ENCODE peak calls at places on chromosome 6, in ten cellular contexts. J is fibroblast of pulmonary artery, G is A549, R is AG09309, N is HL-60, A is cardiac fibroblast, S is IMR-90, M is NB4, I is lower leg skin, X is astrocyte. P is an unnamed sample.
A peak's percentile ranks its signal among the peaks of the same experiment; 100 is the strongest.

GRCh38 chr6:44285552-44286284 is 15.5 kb downstream of the TMEM151B start:
- DNase-seq in J (peak; percentile 46), A (no peak), X (no peak), I (no peak), R (no peak), M (peak; percentile 50), S (peak; percentile 35), N (no peak), G (no peak), P (no peak)

GRCh38 chr6:31769684-31770371 is 7.3 kb downstream of the VWA7 start:
- DNase-seq in S (peak; percentile 31), I (peak; percentile 93), R (no peak), G (peak; percentile 81), M (peak; percentile 83), A (peak; percentile 64), X (no peak), J (peak; percentile 64), N (peak; percentile 90), P (no peak)

GRCh38 chr6:161254754-161255253 is 19.1 kb downstream of the AGPAT4 start:
- DNase-seq in X (peak; percentile 33), J (peak; percentile 56), I (no peak), G (no peak), M (no peak), R (no peak), N (no peak), A (peak; percentile 74), S (peak; percentile 56), P (no peak)

GRCh38 chr6:134041093-134041492 is 11.3 kb downstream of the SLC2A12 start:
- DNase-seq in N (no peak), J (peak; percentile 61), M (peak; percentile 37), S (peak; percentile 82), I (no peak), A (peak; percentile 56), X (peak; percentile 64), G (peak; percentile 16), R (peak; percentile 20), P (no peak)

GRCh38 chr6:33843086-33843695 is 39.4 kb upstream of the MLN start:
- DNase-seq in S (no peak), A (no peak), N (no peak), G (no peak), I (no peak), R (no peak), X (peak; percentile 12), J (peak; percentile 24), M (no peak), P (no peak)

GRCh38 chr6:165308926-165309731 is at the start of gene C6orf118:
- DNase-seq in S (peak; percentile 59), J (peak; percentile 83), M (peak; percentile 40), N (no peak), A (peak; percentile 86), R (peak; percentile 1), X (peak; percentile 65), G (peak; percentile 78), I (no peak), P (no peak)

GRCh38 chr6:158706369-158706982 is 56.6 kb downstream of the SYTL3 start:
- DNase-seq in X (peak; percentile 23), M (peak; percentile 45), N (no peak), G (peak; percentile 73), J (peak; percentile 62), S (peak; percentile 51), R (no peak), I (peak; percentile 88), A (peak; percentile 68), P (no peak)

GRCh38 chr6:129280719-129281118 is 397.8 kb downstream of the LAMA2 start:
- DNase-seq in J (no peak), M (no peak), A (no peak), G (no peak), S (no peak), N (no peak), R (no peak), X (no peak), I (no peak), P (no peak)

GRCh38 chr6:90217621-90218496 is 78.8 kb downstream of the BACH2 start:
- DNase-seq in I (no peak), J (no peak), R (no peak), A (no peak), S (no peak), G (peak; percentile 44), N (no peak), X (no peak), M (no peak), P (no peak)

GRCh38 chr6:90220273-90220672 is 76.4 kb downstream of the BACH2 start:
- DNase-seq in J (no peak), A (no peak), S (no peak), M (no peak), R (no peak), I (no peak), X (peak; percentile 65), G (no peak), N (no peak), P (no peak)

GRCh38 chr6:90221403-90221802 is 75.2 kb downstream of the BACH2 start:
- DNase-seq in S (no peak), I (peak; percentile 25), J (no peak), R (no peak), N (no peak), G (no peak), A (no peak), X (no peak), M (no peak), P (no peak)

GRCh38 chr6:90222008-90222407 is 74.6 kb downstream of the BACH2 start:
- DNase-seq in R (no peak), N (no peak), J (no peak), I (no peak), S (no peak), A (no peak), X (no peak), G (no peak), M (no peak), P (no peak)

DNA sequence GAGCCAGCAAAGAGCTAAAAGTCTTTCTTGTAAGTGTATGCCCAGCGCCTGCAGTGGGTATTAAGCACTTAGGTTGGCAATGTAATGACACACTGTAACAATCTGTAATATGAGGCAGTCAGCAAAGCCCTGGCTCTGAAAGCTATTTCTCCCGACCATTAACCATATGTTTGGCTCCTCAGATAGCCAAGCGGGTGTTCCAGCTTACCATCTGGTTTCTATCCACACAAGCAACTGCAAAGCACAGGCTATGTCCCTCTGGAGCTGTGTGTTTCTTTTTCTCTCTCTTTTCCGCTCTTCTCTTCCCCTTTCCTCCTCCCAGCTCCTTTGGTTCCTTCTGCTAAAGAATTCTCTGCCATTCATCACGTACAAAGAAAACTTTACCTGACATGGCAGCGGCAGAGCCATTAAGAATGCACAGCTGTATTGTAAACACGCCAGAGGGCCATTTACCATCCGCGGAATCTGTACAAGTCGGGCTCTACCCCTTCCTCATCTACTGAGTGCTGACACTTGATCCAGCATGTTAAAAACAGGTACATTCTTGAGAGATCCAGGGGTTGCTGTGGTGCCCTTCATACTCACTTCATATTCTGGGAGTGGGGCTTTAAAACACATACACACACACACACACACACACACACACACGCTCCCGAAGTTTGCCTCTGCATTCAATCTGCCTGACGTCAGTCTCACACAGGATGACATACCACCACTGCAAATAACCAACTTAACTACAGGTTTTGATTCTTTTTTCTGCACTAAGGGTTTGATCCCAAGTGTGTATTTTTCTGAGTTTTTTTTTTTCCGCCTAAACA is 77.3 kb downstream of the BACH2 start:
- DNase-seq in A (peak; percentile 87), N (no peak), R (peak; percentile 67), G (no peak), X (peak; percentile 96), J (peak; percentile 74), I (peak; percentile 71), M (no peak), S (peak; percentile 90), P (no peak)
- H3K4me3 ChIP-seq in A (no peak overlapping the region), N (no peak overlapping the region), R (no peak overlapping the region), G (no peak overlapping the region), X (peak overlapping the region; percentile 27), J (no peak overlapping the region), I (no peak overlapping the region), M (no peak overlapping the region), S (peak overlapping the region; percentile 11), P (no peak overlapping the region)

GRCh38 chr6:121260651-121261102 is 73.6 kb downstream of the TBC1D32 start:
- DNase-seq in R (no peak), I (no peak), M (no peak), A (peak; percentile 90), G (no peak), S (peak; percentile 35), J (peak; percentile 86), N (no peak), X (peak; percentile 60), P (no peak)

GRCh38 chr6:121263742-121264141 is 70.5 kb downstream of the TBC1D32 start:
- DNase-seq in J (no peak), N (no peak), M (no peak), R (no peak), A (no peak), I (no peak), G (no peak), X (no peak), S (no peak), P (no peak)
- TF ChIP-seq CTCF in J (no peak), N (no peak), M (no peak), R (no peak), A (no peak), I (no peak), G (no peak), X (no peak), S (no peak), P (no peak)

GRCh38 chr6:85401186-85402062 is 48.5 kb upstream of the NT5E start:
- DNase-seq in A (no peak), I (no peak), M (no peak), X (no peak), R (no peak), G (no peak), J (no peak), N (no peak), S (no peak), P (no peak)

GRCh38 chr6:85400331-85400730 is 49.6 kb upstream of the NT5E start:
- DNase-seq in G (no peak), N (no peak), R (no peak), A (no peak), J (no peak), X (no peak), I (no peak), M (no peak), S (no peak), P (no peak)

GRCh38 chr6:85403331-85404015 is 46.4 kb upstream of the NT5E start:
- DNase-seq in A (peak; percentile 92), X (peak; percentile 96), R (peak; percentile 69), N (no peak), I (no peak), M (no peak), S (peak; percentile 92), G (no peak), J (peak; percentile 93), P (no peak)

GRCh38 chr6:85402922-85403321 is 47.0 kb upstream of the NT5E start:
- DNase-seq in S (no peak), R (no peak), A (no peak), G (no peak), N (no peak), I (no peak), X (no peak), J (no peak), M (no peak), P (no peak)

GRCh38 chr6:85402071-85402470 is 47.8 kb upstream of the NT5E start:
- DNase-seq in N (no peak), J (no peak), M (no peak), X (no peak), G (no peak), R (no peak), S (no peak), I (no peak), A (no peak), P (no peak)
- H3K4me3 ChIP-seq in N (no peak overlapping the region), J (no peak overlapping the region), M (no peak overlapping the region), X (no peak overlapping the region), G (no peak overlapping the region), R (no peak overlapping the region), S (no peak overlapping the region), I (no peak overlapping the region), A (no peak overlapping the region), P (no peak overlapping the region)

DNA sequence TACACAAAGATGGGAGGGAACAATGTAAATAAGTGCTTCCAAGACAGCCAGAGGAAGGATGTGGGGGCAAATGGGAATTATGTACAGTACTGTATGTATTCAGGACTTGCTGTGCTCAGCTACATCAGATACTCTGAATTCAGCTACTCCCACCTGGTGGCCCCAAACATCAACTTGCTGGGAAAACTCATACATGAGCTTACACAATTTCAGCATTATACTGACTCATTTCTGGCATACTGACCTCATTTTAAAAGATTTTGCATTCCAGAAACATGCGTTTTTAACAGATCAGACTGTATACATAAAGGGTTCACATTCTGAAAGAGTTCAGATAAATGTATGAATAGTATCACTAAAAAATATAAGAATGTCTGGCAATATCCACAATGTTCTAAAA is 59.7 kb downstream of the GPX5 start:
- DNase-seq in A (peak; percentile 51), G (no peak), J (peak; percentile 85), X (peak; percentile 55), R (no peak), N (no peak), S (peak; percentile 76), M (peak; percentile 22), I (no peak), P (no peak)
- TF ChIP-seq CTCF in A (peak; percentile 29), G (no peak), J (peak; percentile 40), X (peak; percentile 12), R (no peak), N (no peak), S (peak; percentile 10), M (no peak), I (no peak), P (no peak)